ENCODE peak calls at places on chromosomes 4 and X, in six cellular contexts. C is A549, N is K562, I is endothelial cell of umbilical vein, X is HepG2, H is GM12878. U is an unnamed sample.
A peak's percentile ranks its signal among the peaks of the same experiment; 100 is the strongest.

GRCh38 chr4:151095142-151095541 is 4.3 kb upstream of the RPS3A start:
- DNase-seq in C (no peak), N (no peak), I (no peak), X (no peak), H (no peak), U (no peak)

GRCh38 chr4:75490155-75490554 is 24.0 kb downstream of the RCHY1 start:
- DNase-seq in C (no peak), N (no peak), I (peak; percentile 23), X (no peak), H (no peak), U (peak; percentile 16)

GRCh38 chrX:108090474-108091265 is 672 bp downstream of the PSMD10 start:
- DNase-seq in C (peak; percentile 56), N (peak; percentile 17), I (peak; percentile 39), X (peak; percentile 13), H (no peak), U (peak; percentile 22)

GRCh38 chr4:10965196-10965595 is 280.6 kb upstream of the CLNK start:
- DNase-seq in C (no peak), N (no peak), I (no peak), X (no peak), H (no peak), U (no peak)

GRCh38 chrX:148310402-148311200 is 189.8 kb upstream of the AFF2 start:
- DNase-seq in C (no peak), N (no peak), I (no peak), X (no peak), H (peak; percentile 15), U (peak; percentile 86)

GRCh38 chrX:73943900-73944581 is 359.9 kb upstream of the ZCCHC13 start:
- DNase-seq in C (peak; percentile 74), N (peak; percentile 92), I (peak; percentile 85), X (peak; percentile 70), H (peak; percentile 64), U (peak; percentile 94)

GRCh38 chr4:6201580-6202091 is 1.3 kb upstream of the JAKMIP1 start:
- DNase-seq in C (no peak), N (peak; percentile 13), I (no peak), X (no peak), H (no peak), U (peak; percentile 49)

GRCh38 chrX:9562851-9563250 is 98.0 kb downstream of the TBL1X start:
- DNase-seq in C (peak; percentile 22), N (no peak), I (no peak), X (peak; percentile 63), H (no peak), U (no peak)

GRCh38 chr4:185657191-185657590 is 121.9 kb upstream of the PDLIM3 start:
- DNase-seq in C (no peak), N (no peak), I (no peak), X (no peak), H (no peak), U (no peak)

GRCh38 chr4:881709-882108 is 50.4 kb downstream of the GAK start:
- DNase-seq in C (no peak), N (no peak), I (no peak), X (no peak), H (no peak), U (no peak)

GRCh38 chr4:67130411-67130810 is 414.9 kb downstream of the CENPC start:
- DNase-seq in C (no peak), N (no peak), I (no peak), X (no peak), H (no peak), U (no peak)

GRCh38 chr4:185165605-185166063 is 22.6 kb downstream of the SLC25A4 start:
- DNase-seq in C (no peak), N (no peak), I (peak; percentile 38), X (no peak), H (peak; percentile 74), U (peak; percentile 71)

GRCh38 chr4:85953651-85954018 is 406.2 kb downstream of the MAPK10 start:
- DNase-seq in C (peak; percentile 28), N (no peak), I (peak; percentile 63), X (no peak), H (no peak), U (no peak)

GRCh38 chrX:45191820-45192409 is 8.8 kb downstream of the DIPK2B start:
- DNase-seq in C (no peak), N (no peak), I (no peak), X (no peak), H (no peak), U (no peak)

DNA sequence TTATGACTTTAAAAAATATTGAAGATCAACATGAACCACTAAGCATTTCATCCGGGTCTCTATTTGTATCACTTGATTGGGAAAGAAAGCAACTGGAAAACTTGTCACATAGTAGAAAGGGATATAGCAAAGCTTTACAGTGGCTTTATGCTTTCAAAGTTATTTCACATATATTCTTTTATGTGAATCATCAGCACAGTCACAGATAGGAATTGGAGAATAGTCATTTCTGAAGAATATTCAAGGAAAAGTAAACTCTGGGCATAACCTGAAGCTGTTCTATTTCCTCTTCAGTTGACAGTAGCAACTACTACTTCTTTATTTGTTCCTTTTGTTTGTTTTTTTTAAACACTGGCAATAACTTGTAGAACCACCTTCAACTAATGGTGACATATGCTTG is 50.5 kb downstream of the MND1 start:
- DNase-seq in C (no peak), N (no peak), I (no peak), X (no peak), H (no peak), U (no peak)
- TF ChIP-seq MYC in C (no peak), N (no peak), I (no peak), X (no peak), H (no peak), U (no peak)

GRCh38 chr4:106362426-106362825 is 6.2 kb downstream of the GIMD1 start:
- DNase-seq in C (no peak), N (no peak), I (no peak), X (no peak), H (no peak), U (no peak)

GRCh38 chr4:106368678-106369077 is at the start of gene GIMD1:
- DNase-seq in C (no peak), N (no peak), I (no peak), X (no peak), H (no peak), U (no peak)

GRCh38 chr4:106367072-106367471 is 1.5 kb downstream of the GIMD1 start:
- DNase-seq in C (no peak), N (no peak), I (no peak), X (no peak), H (no peak), U (no peak)

GRCh38 chr4:106366026-106366425 is 2.6 kb downstream of the GIMD1 start:
- DNase-seq in C (no peak), N (no peak), I (no peak), X (peak; percentile 3), H (no peak), U (no peak)

DNA sequence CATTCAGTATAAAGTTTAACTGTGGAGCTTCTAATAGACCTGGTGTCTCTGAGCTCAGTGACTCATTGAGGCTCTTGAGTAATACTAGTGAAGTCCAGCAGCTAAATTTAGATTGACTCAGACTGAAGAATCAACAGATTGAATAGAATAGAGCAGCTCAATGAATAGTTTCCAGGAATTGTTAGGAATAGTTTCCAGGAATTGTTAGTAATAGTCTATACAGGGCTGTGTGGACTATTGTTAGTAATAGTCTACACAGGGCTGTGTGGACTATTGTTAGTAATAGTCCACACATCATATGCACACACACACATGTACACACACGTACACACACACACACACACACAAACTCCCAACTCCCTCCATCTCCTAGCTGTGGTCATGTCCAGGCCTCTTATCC is 3.0 kb downstream of the GIMD1 start:
- DNase-seq in C (peak; percentile 24), N (peak; percentile 30), I (peak; percentile 91), X (peak; percentile 89), H (no peak), U (peak; percentile 77)
- H3K4me3 ChIP-seq in C (no peak overlapping the region), N (no peak overlapping the region), I (no peak overlapping the region), X (no peak overlapping the region), H (no peak overlapping the region), U (no peak overlapping the region)

GRCh38 chrX:7154040-7154597 is 6.2 kb upstream of the PUDP start:
- DNase-seq in C (no peak), N (no peak), I (no peak), X (no peak), H (no peak), U (no peak)
- TF ChIP-seq MAX in C (no peak), N (no peak), I (no peak), X (no peak), H (no peak), U (no peak)

DNA sequence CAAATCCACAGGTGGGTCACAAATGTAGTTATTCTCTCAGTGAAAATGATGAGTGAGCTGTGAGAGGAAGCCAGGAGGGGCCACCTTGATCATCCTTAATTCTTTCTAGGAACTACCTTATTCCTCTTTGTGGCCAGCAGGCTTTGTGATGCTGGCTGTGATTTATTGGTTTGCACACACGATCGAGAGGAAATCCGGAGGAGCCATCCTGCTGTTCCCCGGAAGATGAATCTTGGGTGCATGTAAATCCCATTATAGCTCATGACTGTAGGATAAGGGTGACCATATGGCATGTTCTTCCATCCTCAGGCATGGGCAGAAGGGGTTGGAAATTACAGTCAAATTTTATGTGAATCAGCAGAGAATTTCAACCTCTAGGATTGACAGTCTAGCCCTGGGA is 254.5 kb downstream of the UNC5C start:
- DNase-seq in C (no peak), N (no peak), I (no peak), X (no peak), H (no peak), U (no peak)
- TF ChIP-seq MYC in C (no peak), N (no peak), I (no peak), X (no peak), H (no peak), U (no peak)

GRCh38 chr4:122784261-122784660 is 42.4 kb upstream of the FGF2 start:
- DNase-seq in C (no peak), N (no peak), I (no peak), X (no peak), H (no peak), U (no peak)
- H3K4me3 ChIP-seq in C (no peak overlapping the region), N (no peak overlapping the region), I (no peak overlapping the region), X (no peak overlapping the region), H (no peak overlapping the region), U (no peak overlapping the region)

DNA sequence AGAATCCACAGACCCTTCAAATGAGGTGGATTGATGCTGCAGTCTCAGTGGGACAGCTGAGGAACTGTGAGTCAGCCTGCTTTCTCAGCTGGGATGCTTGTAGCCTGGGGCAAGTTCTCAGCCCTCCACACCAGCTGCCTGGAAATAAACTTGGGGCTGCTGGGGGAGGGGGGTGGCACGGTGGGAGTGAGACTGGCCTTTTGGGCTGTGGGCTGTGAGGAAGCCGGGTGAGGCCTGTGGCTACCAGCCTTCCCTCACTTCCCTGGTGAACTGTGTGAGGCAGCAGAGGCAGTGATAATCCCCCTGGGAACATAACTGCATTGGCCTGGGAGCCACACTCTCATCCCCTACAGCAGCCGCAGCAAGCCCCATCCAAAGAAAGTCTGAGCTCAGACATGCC is 114.5 kb upstream of the GUCY1A1 start:
- DNase-seq in C (no peak), N (no peak), I (no peak), X (no peak), H (no peak), U (no peak)
- TF ChIP-seq MAX in C (no peak), N (no peak), I (no peak), X (no peak), H (no peak), U (no peak)

GRCh38 chr4:54593795-54594194 is 64.0 kb upstream of the KIT start:
- DNase-seq in C (no peak), N (no peak), I (no peak), X (no peak), H (no peak), U (no peak)
- TF ChIP-seq MYC in C (no peak), N (no peak), I (no peak), X (no peak), H (no peak), U (no peak)

U was measured in NB4.